ENCODE peak calls at places on chromosome 3, in four cellular contexts. One of them, this sample, is unnamed.

GRCh38 chr3:188947401-188947982 is 224.3 kb upstream of the TPRG1 start:
- DNase-seq in aorta: peak
- DNase-seq in CD8-positive, alpha-beta memory T cell: no peak
- DNase-seq in heart left ventricle: peak
- DNase-seq in this sample: peak

GRCh38 chr3:128703561-128703960 is 22.4 kb upstream of the RAB7A start:
- DNase-seq in CD8-positive, alpha-beta memory T cell: no peak
- DNase-seq in heart left ventricle: no peak
- DNase-seq in aorta: no peak
- DNase-seq in this sample: no peak

GRCh38 chr3:183548262-183548769 is 7.2 kb downstream of the KLHL6 start:
- DNase-seq in CD8-positive, alpha-beta memory T cell: no peak
- DNase-seq in heart left ventricle: no peak
- DNase-seq in aorta: no peak
- DNase-seq in this sample: peak

GRCh38 chr3:177905895-177906511 is 630.2 kb upstream of the KCNMB2 start:
- DNase-seq in CD8-positive, alpha-beta memory T cell: no peak
- DNase-seq in heart left ventricle: no peak
- DNase-seq in aorta: no peak
- DNase-seq in this sample: no peak

GRCh38 chr3:130259170-130259874 is 86.2 kb upstream of the COL6A5 start:
- DNase-seq in heart left ventricle: no peak
- DNase-seq in aorta: no peak
- DNase-seq in CD8-positive, alpha-beta memory T cell: no peak
- DNase-seq in this sample: no peak

GRCh38 chr3:26145769-26146168 is 355.9 kb downstream of the OXSM start:
- DNase-seq in CD8-positive, alpha-beta memory T cell: no peak
- DNase-seq in aorta: no peak
- DNase-seq in heart left ventricle: no peak
- DNase-seq in this sample: no peak

GRCh38 chr3:42600958-42601675 is 631 bp downstream of the NKTR start:
- DNase-seq in aorta: peak
- DNase-seq in CD8-positive, alpha-beta memory T cell: peak
- DNase-seq in heart left ventricle: peak
- DNase-seq in this sample: peak

GRCh38 chr3:128497305-128498126 is 4.5 kb upstream of the GATA2 start:
- DNase-seq in aorta: no peak
- DNase-seq in CD8-positive, alpha-beta memory T cell: peak
- DNase-seq in heart left ventricle: peak
- DNase-seq in this sample: peak

GRCh38 chr3:136858381-136858780 is 3.6 kb upstream of the NCK1 start:
- DNase-seq in heart left ventricle: peak
- DNase-seq in aorta: no peak
- DNase-seq in CD8-positive, alpha-beta memory T cell: no peak
- DNase-seq in this sample: no peak

GRCh38 chr3:108159128-108159527 is 63.1 kb downstream of the IFT57 start:
- DNase-seq in CD8-positive, alpha-beta memory T cell: no peak
- DNase-seq in heart left ventricle: no peak
- DNase-seq in aorta: no peak
- DNase-seq in this sample: no peak

GRCh38 chr3:97201814-97202213 is 387.4 kb downstream of the EPHA6 start:
- DNase-seq in CD8-positive, alpha-beta memory T cell: no peak
- DNase-seq in heart left ventricle: no peak
- DNase-seq in aorta: no peak
- DNase-seq in this sample: no peak

GRCh38 chr3:133573054-133573628 is 345 bp upstream of the CDV3 start:
- DNase-seq in aorta: peak
- DNase-seq in CD8-positive, alpha-beta memory T cell: peak
- DNase-seq in heart left ventricle: peak
- DNase-seq in this sample: peak

GRCh38 chr3:185733980-185734724 is 90.7 kb downstream of the IGF2BP2 start:
- DNase-seq in CD8-positive, alpha-beta memory T cell: no peak
- DNase-seq in heart left ventricle: peak
- DNase-seq in aorta: no peak
- DNase-seq in this sample: no peak

GRCh38 chr3:170699158-170700053 is 113.5 kb upstream of the SLC7A14 start:
- DNase-seq in CD8-positive, alpha-beta memory T cell: no peak
- DNase-seq in aorta: no peak
- DNase-seq in heart left ventricle: no peak
- DNase-seq in this sample: no peak

GRCh38 chr3:184626942-184627341 is 65.4 kb downstream of the EPHB3 start:
- DNase-seq in aorta: no peak
- DNase-seq in heart left ventricle: peak
- DNase-seq in CD8-positive, alpha-beta memory T cell: no peak
- DNase-seq in this sample: no peak

GRCh38 chr3:152260529-152260928 is 8.2 kb upstream of the MBNL1 start:
- DNase-seq in aorta: no peak
- DNase-seq in heart left ventricle: no peak
- DNase-seq in CD8-positive, alpha-beta memory T cell: no peak
- DNase-seq in this sample: no peak

GRCh38 chr3:39346785-39347585 is 17.5 kb downstream of the CCR8 start:
- DNase-seq in CD8-positive, alpha-beta memory T cell: no peak
- DNase-seq in heart left ventricle: no peak
- DNase-seq in aorta: no peak
- DNase-seq in this sample: no peak

GRCh38 chr3:113167929-113168771 is 43.2 kb upstream of the BOC start:
- DNase-seq in heart left ventricle: no peak
- DNase-seq in aorta: no peak
- DNase-seq in CD8-positive, alpha-beta memory T cell: no peak
- DNase-seq in this sample: no peak

GRCh38 chr3:165185707-165186327 is 10.4 kb downstream of the SLITRK3 start:
- DNase-seq in heart left ventricle: peak
- DNase-seq in aorta: no peak
- DNase-seq in CD8-positive, alpha-beta memory T cell: no peak
- DNase-seq in this sample: peak

GRCh38 chr3:61311044-61311443 is 59.8 kb upstream of the FHIT start:
- DNase-seq in CD8-positive, alpha-beta memory T cell: no peak
- DNase-seq in aorta: no peak
- DNase-seq in heart left ventricle: no peak
- DNase-seq in this sample: no peak

GRCh38 chr3:129211345-129211744 is 27.6 kb upstream of the CNBP start:
- DNase-seq in CD8-positive, alpha-beta memory T cell: no peak
- DNase-seq in aorta: no peak
- DNase-seq in heart left ventricle: no peak
- DNase-seq in this sample: no peak

GRCh38 chr3:102741105-102741504 is 306.3 kb downstream of the ZPLD1 start:
- DNase-seq in aorta: no peak
- DNase-seq in heart left ventricle: no peak
- DNase-seq in CD8-positive, alpha-beta memory T cell: no peak
- DNase-seq in this sample: peak

GRCh38 chr3:27677554-27677953 is 44.6 kb downstream of the EOMES start:
- DNase-seq in CD8-positive, alpha-beta memory T cell: no peak
- DNase-seq in aorta: no peak
- DNase-seq in heart left ventricle: no peak
- DNase-seq in this sample: no peak

GRCh38 chr3:64129581-64129980 is 95.7 kb downstream of the PRICKLE2 start:
- DNase-seq in CD8-positive, alpha-beta memory T cell: no peak
- DNase-seq in heart left ventricle: no peak
- DNase-seq in aorta: no peak
- DNase-seq in this sample: no peak

GRCh38 chr3:163481738-163482137 is 1596.6 kb downstream of the SI start:
- DNase-seq in aorta: no peak
- DNase-seq in heart left ventricle: no peak
- DNase-seq in CD8-positive, alpha-beta memory T cell: no peak
- DNase-seq in this sample: no peak

GRCh38 chr3:80338366-80338765 is 570.6 kb upstream of the ROBO1 start:
- DNase-seq in CD8-positive, alpha-beta memory T cell: no peak
- DNase-seq in aorta: no peak
- DNase-seq in heart left ventricle: no peak
- DNase-seq in this sample: no peak

GRCh38 chr3:3778641-3779270 is 20.5 kb upstream of the LRRN1 start:
- DNase-seq in CD8-positive, alpha-beta memory T cell: no peak
- DNase-seq in aorta: no peak
- DNase-seq in heart left ventricle: no peak
- DNase-seq in this sample: no peak

GRCh38 chr3:172317984-172318383 is 130.3 kb downstream of the GHSR start:
- DNase-seq in CD8-positive, alpha-beta memory T cell: no peak
- DNase-seq in aorta: peak
- DNase-seq in heart left ventricle: peak
- DNase-seq in this sample: no peak

GRCh38 chr3:72386322-72386721 is 461.9 kb downstream of the SHQ1 start:
- DNase-seq in CD8-positive, alpha-beta memory T cell: no peak
- DNase-seq in aorta: no peak
- DNase-seq in heart left ventricle: no peak
- DNase-seq in this sample: no peak

GRCh38 chr3:52479037-52479875 is 15.9 kb upstream of the STAB1 start:
- DNase-seq in aorta: no peak
- DNase-seq in CD8-positive, alpha-beta memory T cell: no peak
- DNase-seq in heart left ventricle: no peak
- DNase-seq in this sample: no peak

GRCh38 chr3:32147509-32147908 is 41.1 kb downstream of the GPD1L start:
- DNase-seq in CD8-positive, alpha-beta memory T cell: no peak
- DNase-seq in heart left ventricle: no peak
- DNase-seq in aorta: no peak
- DNase-seq in this sample: no peak

GRCh38 chr3:189430166-189430565 is 201.0 kb upstream of the TP63 start:
- DNase-seq in aorta: no peak
- DNase-seq in CD8-positive, alpha-beta memory T cell: no peak
- DNase-seq in heart left ventricle: no peak
- DNase-seq in this sample: no peak

GRCh38 chr3:60262546-60262945 is 988.7 kb downstream of the FHIT start:
- DNase-seq in aorta: no peak
- DNase-seq in CD8-positive, alpha-beta memory T cell: no peak
- DNase-seq in heart left ventricle: no peak
- DNase-seq in this sample: no peak

GRCh38 chr3:101676765-101677435 is at the start of gene ZBTB11:
- DNase-seq in heart left ventricle: peak
- DNase-seq in aorta: peak
- DNase-seq in CD8-positive, alpha-beta memory T cell: peak
- DNase-seq in this sample: peak

GRCh38 chr3:30124435-30125390 is 481.7 kb upstream of the TGFBR2 start:
- DNase-seq in CD8-positive, alpha-beta memory T cell: no peak
- DNase-seq in heart left ventricle: peak
- DNase-seq in aorta: no peak
- DNase-seq in this sample: no peak

GRCh38 chr3:40737343-40737742 is 212.6 kb downstream of the ZNF621 start:
- DNase-seq in CD8-positive, alpha-beta memory T cell: no peak
- DNase-seq in aorta: no peak
- DNase-seq in heart left ventricle: no peak
- DNase-seq in this sample: no peak

GRCh38 chr3:127889461-127889863 is 25.6 kb upstream of the KBTBD12 start:
- DNase-seq in heart left ventricle: no peak
- DNase-seq in aorta: no peak
- DNase-seq in CD8-positive, alpha-beta memory T cell: no peak
- DNase-seq in this sample: no peak

GRCh38 chr3:171454026-171454425 is 6.2 kb downstream of the TNIK start:
- DNase-seq in heart left ventricle: no peak
- DNase-seq in CD8-positive, alpha-beta memory T cell: no peak
- DNase-seq in aorta: no peak
- DNase-seq in this sample: no peak

GRCh38 chr3:187370051-187370450 is 1.9 kb downstream of the RTP4 start:
- DNase-seq in aorta: no peak
- DNase-seq in CD8-positive, alpha-beta memory T cell: no peak
- DNase-seq in heart left ventricle: no peak
- DNase-seq in this sample: no peak
- H3K4me3 ChIP-seq in aorta: no peak
- H3K4me3 ChIP-seq in CD8-positive, alpha-beta memory T cell: peak
- H3K4me3 ChIP-seq in heart left ventricle: peak
- H3K4me3 ChIP-seq in this sample: no peak

DNA sequence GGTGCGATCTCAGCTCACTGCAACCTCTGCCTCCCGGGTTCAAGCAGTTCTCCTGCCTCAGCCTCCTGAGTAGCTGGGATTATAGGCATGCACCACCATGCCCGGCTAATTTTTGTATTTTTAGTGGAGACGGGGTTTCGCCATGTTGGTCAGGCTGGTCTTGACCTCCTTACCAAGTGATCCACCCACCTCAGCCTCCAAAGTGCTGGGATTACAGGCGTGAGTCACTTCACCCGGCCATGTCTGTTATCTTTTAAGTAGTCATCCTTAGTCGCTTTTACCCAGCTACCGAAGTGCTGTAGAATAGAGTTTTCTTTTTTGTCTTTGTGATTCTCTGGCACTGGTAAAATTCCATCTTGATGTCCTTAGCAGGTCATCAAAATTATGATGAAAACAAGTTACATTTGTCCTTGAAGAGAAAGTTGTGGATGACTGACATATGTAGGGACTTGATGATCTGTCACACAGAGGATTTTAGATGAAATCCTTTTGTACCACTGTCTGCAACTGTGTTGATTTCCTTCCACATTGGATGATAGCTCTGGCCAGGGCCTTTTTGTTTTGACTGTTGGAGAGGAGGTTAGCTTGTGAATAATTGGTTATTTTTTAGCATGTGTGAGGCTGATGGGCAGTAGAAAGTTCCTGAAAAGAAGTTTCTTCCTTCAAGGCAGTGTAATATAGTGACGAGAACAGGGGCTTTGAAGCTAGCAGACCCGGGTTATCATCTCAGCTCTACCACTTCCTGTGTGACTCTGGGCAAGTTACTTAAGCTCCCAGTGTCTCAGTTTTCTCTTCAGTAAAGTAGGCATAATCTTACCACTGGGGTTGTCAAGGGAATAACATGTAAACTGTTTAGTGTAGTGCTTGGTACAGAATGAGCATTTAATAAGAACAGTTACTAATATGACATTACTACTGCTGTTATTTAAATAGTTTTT is 18.8 kb downstream of the ATG7 start:
- DNase-seq in CD8-positive, alpha-beta memory T cell: peak
- DNase-seq in aorta: no peak
- DNase-seq in heart left ventricle: no peak
- DNase-seq in this sample: no peak
- H3K4me3 ChIP-seq in CD8-positive, alpha-beta memory T cell: no peak
- H3K4me3 ChIP-seq in aorta: no peak
- H3K4me3 ChIP-seq in heart left ventricle: no peak
- H3K4me3 ChIP-seq in this sample: no peak

GRCh38 chr3:24850245-24850644 is 355.6 kb upstream of the THRB start:
- DNase-seq in heart left ventricle: no peak
- DNase-seq in CD8-positive, alpha-beta memory T cell: no peak
- DNase-seq in aorta: no peak
- DNase-seq in this sample: no peak
- H3K4me3 ChIP-seq in heart left ventricle: no peak
- H3K4me3 ChIP-seq in CD8-positive, alpha-beta memory T cell: no peak
- H3K4me3 ChIP-seq in aorta: no peak
- H3K4me3 ChIP-seq in this sample: no peak

GRCh38 chr3:37453393-37454391 is 279.3 kb upstream of the LRRFIP2 start:
- DNase-seq in CD8-positive, alpha-beta memory T cell: no peak
- DNase-seq in heart left ventricle: peak
- DNase-seq in aorta: peak
- DNase-seq in this sample: peak
- H3K4me3 ChIP-seq in CD8-positive, alpha-beta memory T cell: no peak
- H3K4me3 ChIP-seq in heart left ventricle: peak
- H3K4me3 ChIP-seq in aorta: peak
- H3K4me3 ChIP-seq in this sample: peak

GRCh38 chr3:161132391-161132790 is 27.2 kb upstream of the B3GALNT1 start:
- DNase-seq in aorta: no peak
- DNase-seq in CD8-positive, alpha-beta memory T cell: no peak
- DNase-seq in heart left ventricle: no peak
- DNase-seq in this sample: no peak
- H3K4me3 ChIP-seq in aorta: no peak
- H3K4me3 ChIP-seq in CD8-positive, alpha-beta memory T cell: no peak
- H3K4me3 ChIP-seq in heart left ventricle: no peak
- H3K4me3 ChIP-seq in this sample: no peak